ENCODE peak calls at places on chromosomes 13 and 19, in eight cellular contexts. K, C, S, Y, N, D, J and V are unnamed samples.

GRCh38 chr19:57850553-57851017 is 926 bp downstream of the ZNF587 start:
- DNase-seq in N (peak), S (no peak), J (peak), K (no peak), D (no peak), C (peak), Y (peak), V (peak)

GRCh38 chr13:26132756-26133155 is 80.9 kb upstream of the SHISA2 start:
- DNase-seq in S (no peak), N (no peak), C (no peak), D (no peak), J (peak), K (no peak), Y (peak), V (no peak)

GRCh38 chr19:51807111-51807701 is 12.2 kb downstream of the FPR3 start:
- DNase-seq in K (no peak), Y (peak), J (no peak), D (no peak), N (no peak), C (peak), S (no peak), V (peak)

GRCh38 chr19:46697142-46697960 is 19.6 kb downstream of the PRKD2 start:
- DNase-seq in S (no peak), D (no peak), C (peak), K (peak), N (peak), Y (peak), J (peak), V (no peak)

GRCh38 chr19:46271488-46272197 is 25.2 kb upstream of the HIF3A start:
- DNase-seq in D (no peak), C (peak), K (no peak), N (no peak), S (peak), Y (peak), J (no peak), V (peak)

GRCh38 chr19:40225440-40226305 is 816 bp downstream of the CCNP start:
- DNase-seq in Y (peak), D (no peak), C (no peak), S (no peak), K (no peak), J (no peak), N (no peak), V (no peak)

GRCh38 chr19:8526345-8527062 is 12.5 kb upstream of the ZNF414 start:
- DNase-seq in K (peak), D (no peak), Y (peak), N (peak), J (peak), C (peak), S (no peak), V (peak)

GRCh38 chr19:42627916-42628315 is 33.2 kb upstream of the CEACAM8 start:
- DNase-seq in C (no peak), Y (no peak), S (no peak), D (no peak), J (no peak), N (no peak), K (no peak), V (no peak)

GRCh38 chr19:5128251-5128931 is 159.5 kb downstream of the KDM4B start:
- DNase-seq in N (peak), C (no peak), S (no peak), Y (peak), D (no peak), K (no peak), J (peak), V (no peak)

GRCh38 chr13:113431171-113431570 is 22.1 kb downstream of the ADPRHL1 start:
- DNase-seq in N (no peak), C (no peak), K (no peak), J (peak), Y (no peak), S (no peak), D (no peak), V (no peak)